ENCODE peak calls at places on chromosomes 12 and 14, in four cellular contexts. Q is GM12878, U is K562, T is HepG2. H is an unnamed sample.
A peak's percentile ranks its signal among the peaks of the same experiment; 100 is the strongest.

GRCh38 chr14:88765130-88765529 is 27.6 kb downstream of the EML5 start:
- DNase-seq in Q (no peak), U (no peak), T (no peak), H (peak; percentile 2)

GRCh38 chr14:70886421-70887206 is 20.6 kb upstream of the PCNX1 start:
- DNase-seq in Q (peak; percentile 76), U (no peak), T (no peak), H (no peak)

GRCh38 chr12:47882796-47883546 is 21.8 kb downstream of the VDR start:
- DNase-seq in Q (peak; percentile 77), U (no peak), T (no peak), H (no peak)

GRCh38 chr12:57173089-57173488 is 25.7 kb upstream of the LRP1-AS start:
- DNase-seq in Q (no peak), U (peak; percentile 75), T (peak; percentile 51), H (peak; percentile 19)

GRCh38 chr14:81890020-81890419 is 356.4 kb upstream of the SEL1L start:
- DNase-seq in Q (no peak), U (no peak), T (no peak), H (no peak)

GRCh38 chr14:58659846-58660245 is 22.1 kb downstream of the DACT1 start:
- DNase-seq in Q (no peak), U (no peak), T (no peak), H (no peak)

GRCh38 chr12:96177013-96177412 is 17.2 kb upstream of the ELK3 start:
- DNase-seq in Q (no peak), U (no peak), T (no peak), H (no peak)

GRCh38 chr12:112822056-112822455 is 30.5 kb downstream of the RPH3A start:
- DNase-seq in Q (no peak), U (no peak), T (no peak), H (no peak)

GRCh38 chr12:49643961-49644619 is 20.7 kb downstream of the PRPF40B start:
- DNase-seq in Q (no peak), U (no peak), T (no peak), H (no peak)

GRCh38 chr12:69905801-69906200 is 80.8 kb downstream of the MYRFL start:
- DNase-seq in Q (no peak), U (no peak), T (no peak), H (no peak)

GRCh38 chr12:56991319-56991906 is 14.9 kb downstream of the ZBTB39 start:
- DNase-seq in Q (no peak), U (no peak), T (no peak), H (no peak)

GRCh38 chr12:62006076-62006732 is 254.0 kb upstream of the USP15 start:
- DNase-seq in Q (no peak), U (peak; percentile 36), T (peak; percentile 34), H (no peak)

GRCh38 chr12:127928615-127929014 is 338.4 kb upstream of the TMEM132C start:
- DNase-seq in Q (no peak), U (no peak), T (no peak), H (no peak)

GRCh38 chr12:117699575-117699974 is 269.2 kb downstream of the KSR2 start:
- DNase-seq in Q (no peak), U (no peak), T (no peak), H (no peak)

GRCh38 chr12:111753144-111753881 is 13.4 kb upstream of the ALDH2 start:
- DNase-seq in Q (no peak), U (peak; percentile 87), T (peak; percentile 53), H (no peak)

GRCh38 chr12:3277261-3277943 is 200.2 kb downstream of the TSPAN9 start:
- DNase-seq in Q (no peak), U (no peak), T (no peak), H (no peak)

GRCh38 chr12:118061876-118062791 is 1.2 kb upstream of the WSB2 start:
- DNase-seq in Q (no peak), U (peak; percentile 54), T (no peak), H (peak; percentile 73)

GRCh38 chr14:73240816-73241480 is 3.6 kb downstream of the PAPLN start:
- DNase-seq in Q (no peak), U (no peak), T (no peak), H (peak; percentile 27)

GRCh38 chr14:31536201-31536960 is 24.8 kb upstream of the NUBPL start:
- DNase-seq in Q (no peak), U (no peak), T (no peak), H (no peak)

GRCh38 chr12:103880299-103881142 is 39.5 kb upstream of the NT5DC3 start:
- DNase-seq in Q (peak; percentile 74), U (no peak), T (no peak), H (no peak)

GRCh38 chr14:69260246-69260978 is 454 bp downstream of the GALNT16 start:
- DNase-seq in Q (no peak), U (peak; percentile 8), T (no peak), H (peak; percentile 79)

GRCh38 chr14:106174206-106174605 is 647.8 kb downstream of the TMEM121 start:
- DNase-seq in Q (no peak), U (no peak), T (no peak), H (no peak)

GRCh38 chr12:53985900-53986685 is 1.1 kb downstream of the HOXC10 start:
- DNase-seq in Q (no peak), U (peak; percentile 39), T (no peak), H (no peak)
- TF ChIP-seq HDAC6 in Q (no peak), U (no peak), T (no peak), H (no peak)

GRCh38 chr12:6935221-6935550 is 7.4 kb downstream of the ATN1 start:
- DNase-seq in Q (no peak), U (no peak), T (no peak), H (no peak)

GRCh38 chr12:6935551-6936377 is 7.9 kb upstream of the RNU7-1 start:
- DNase-seq in Q (no peak), U (no peak), T (no peak), H (no peak)

GRCh38 chr12:6932766-6933165 is 5.0 kb downstream of the ATN1 start:
- DNase-seq in Q (no peak), U (no peak), T (no peak), H (no peak)

GRCh38 chr12:6936378-6936638 is 7.3 kb upstream of the RNU7-1 start:
- DNase-seq in Q (no peak), U (no peak), T (no peak), H (no peak)

DNA sequence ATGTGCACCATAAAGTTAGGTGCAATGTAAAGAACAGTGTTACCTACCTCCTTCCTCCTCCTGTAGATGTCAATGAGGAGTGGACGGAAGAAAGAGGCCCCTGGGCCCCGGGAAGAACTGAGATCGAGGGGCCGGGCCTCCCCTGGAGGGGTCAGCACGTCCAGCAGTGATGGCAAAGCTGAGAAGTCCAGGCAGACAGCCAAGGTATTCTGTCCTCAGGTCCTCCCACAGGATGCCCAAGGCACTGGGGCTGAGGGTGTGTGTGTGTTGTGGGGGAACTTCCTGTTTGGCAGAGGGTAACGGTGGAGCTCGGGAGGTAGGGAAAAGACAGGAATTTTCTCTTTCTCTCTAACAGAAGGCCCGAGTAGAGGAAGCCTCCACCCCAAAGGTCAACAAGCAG is 6.4 kb downstream of the ATN1 start:
- DNase-seq in Q (no peak), U (no peak), T (no peak), H (no peak)
- TF ChIP-seq HDAC6 in Q (no peak), U (no peak), T (no peak), H (no peak)

DNA sequence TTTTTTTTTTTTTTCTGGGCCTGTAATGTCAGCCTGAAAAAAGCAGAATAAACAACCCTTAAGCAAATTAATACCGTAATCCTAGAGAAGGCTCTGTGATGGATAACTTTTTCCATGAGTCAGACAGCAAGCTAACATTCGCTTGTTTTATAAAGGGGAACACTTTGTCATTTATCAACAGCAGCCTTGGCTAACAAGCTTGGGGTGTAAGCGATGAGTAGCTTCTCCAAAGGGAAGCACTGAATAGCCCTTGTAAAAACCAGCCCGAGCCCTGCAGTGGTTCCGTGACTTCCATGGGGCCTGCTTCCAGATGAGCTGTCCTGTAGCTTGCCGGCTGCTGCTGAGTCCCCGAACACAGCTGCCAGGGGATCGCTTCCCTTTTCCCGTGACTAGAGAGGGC is 29.6 kb downstream of the CD9 start:
- DNase-seq in Q (no peak), U (no peak), T (peak; percentile 32), H (no peak)
- TF ChIP-seq HDAC6 in Q (no peak), U (no peak), T (no peak), H (no peak)

DNA sequence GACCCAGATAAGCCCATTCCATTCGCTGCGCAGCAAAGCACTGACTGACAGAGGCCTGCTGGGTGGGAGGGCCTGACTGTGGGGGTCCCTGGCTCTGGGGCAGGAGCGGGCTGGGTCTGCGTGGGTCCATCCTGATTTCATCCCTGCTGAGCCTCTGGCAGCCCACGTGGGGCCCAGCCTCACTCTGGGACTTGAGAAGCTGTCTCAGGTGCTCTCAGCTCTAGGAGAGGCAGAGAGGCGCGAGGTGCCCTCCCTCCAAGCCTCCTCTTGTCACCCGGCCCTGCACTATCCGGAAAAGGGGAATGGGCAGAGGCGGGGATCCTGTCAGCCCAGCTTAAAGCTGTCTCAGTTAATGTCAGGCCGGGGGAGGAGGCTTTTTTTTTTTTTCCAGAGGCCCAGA is 907 bp downstream of the ABCB9 start:
- DNase-seq in Q (no peak), U (no peak), T (no peak), H (no peak)
- TF ChIP-seq HDAC6 in Q (no peak), U (no peak), T (no peak), H (no peak)

DNA sequence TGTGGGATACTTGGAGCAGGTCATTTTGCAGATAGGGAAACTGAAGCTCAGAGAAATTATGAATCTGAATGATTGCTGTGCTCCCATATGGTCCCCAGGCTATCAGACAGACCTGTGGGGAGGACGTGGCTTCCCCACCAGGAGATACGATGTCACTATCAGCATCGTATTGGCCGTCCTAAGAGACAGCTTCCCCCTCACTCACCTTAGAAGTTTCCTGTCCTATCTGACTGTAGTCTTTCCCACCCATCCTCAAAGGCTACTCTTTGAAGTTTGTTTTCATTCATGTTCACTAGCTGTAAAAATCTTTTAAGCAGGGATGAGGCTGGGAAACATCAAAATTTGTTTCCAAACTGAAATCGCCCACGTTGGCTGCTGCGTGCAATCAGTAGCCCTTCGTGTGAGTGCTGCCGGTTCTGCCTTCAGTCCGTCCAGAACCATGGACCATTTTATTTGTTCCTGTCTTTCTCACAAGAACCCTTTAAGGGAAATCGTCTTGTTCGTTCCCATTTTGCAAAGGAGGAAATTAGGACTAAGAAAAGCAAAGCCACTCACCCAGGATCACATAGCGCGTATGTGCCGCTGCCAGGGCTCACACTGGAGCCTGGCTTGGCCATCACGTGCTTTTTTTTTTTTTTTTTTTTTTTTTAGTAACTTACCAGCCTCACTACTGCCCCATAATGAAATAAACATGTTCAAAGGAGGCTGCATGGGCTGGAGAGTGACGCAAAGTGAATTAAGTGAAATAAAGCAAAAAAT is 1.0 kb upstream of the KDM2B start:
- DNase-seq in Q (no peak), U (peak; percentile 64), T (no peak), H (no peak)
- TF ChIP-seq HDAC6 in Q (no peak), U (no peak), T (no peak), H (no peak)

GRCh38 chr12:115871714-115872113 is 405.8 kb downstream of the MED13L start:
- DNase-seq in Q (no peak), U (peak; percentile 64), T (peak; percentile 45), H (no peak)

GRCh38 chr12:115872212-115872611 is 405.3 kb downstream of the MED13L start:
- DNase-seq in Q (no peak), U (no peak), T (peak; percentile 59), H (no peak)

GRCh38 chr12:115873416-115874082 is 403.9 kb downstream of the MED13L start:
- DNase-seq in Q (no peak), U (no peak), T (peak; percentile 23), H (no peak)

GRCh38 chr12:115870527-115870926 is 407.0 kb downstream of the MED13L start:
- DNase-seq in Q (no peak), U (no peak), T (no peak), H (no peak)

GRCh38 chr12:115872919-115873357 is 404.6 kb downstream of the MED13L start:
- DNase-seq in Q (no peak), U (no peak), T (peak; percentile 16), H (no peak)
- TF ChIP-seq HDAC6 in Q (no peak), U (no peak), T (no peak), H (no peak)

H was measured in H1.